ENCODE peak calls at places on chromosomes 3 and 15, in seven cellular contexts. One of them, this sample, is unnamed.

GRCh38 chr3:45223889-45224730 is 2.0 kb downstream of the TMEM158 start:
- DNase-seq in fibroblast of pulmonary artery: peak; percentile 19
- DNase-seq in lung: no peak
- DNase-seq in hepatocyte: no peak
- DNase-seq in kidney epithelial cell: no peak
- DNase-seq in mucosa of descending colon: no peak
- DNase-seq in ovary: no peak
- DNase-seq in this sample: no peak

GRCh38 chr3:112811917-112812660 is 34.6 kb downstream of the CD200R1L start:
- DNase-seq in lung: no peak
- DNase-seq in hepatocyte: no peak
- DNase-seq in fibroblast of pulmonary artery: no peak
- DNase-seq in kidney epithelial cell: no peak
- DNase-seq in mucosa of descending colon: no peak
- DNase-seq in ovary: no peak
- DNase-seq in this sample: no peak

GRCh38 chr3:116981088-116981487 is 271.5 kb downstream of the TUSC7 start:
- DNase-seq in fibroblast of pulmonary artery: no peak
- DNase-seq in hepatocyte: no peak
- DNase-seq in mucosa of descending colon: no peak
- DNase-seq in lung: no peak
- DNase-seq in kidney epithelial cell: no peak
- DNase-seq in ovary: no peak
- DNase-seq in this sample: no peak

GRCh38 chr3:125212096-125212508 is 446 bp downstream of the SLC12A8 start:
- DNase-seq in ovary: no peak
- DNase-seq in fibroblast of pulmonary artery: no peak
- DNase-seq in lung: no peak
- DNase-seq in mucosa of descending colon: peak; percentile 36
- DNase-seq in kidney epithelial cell: no peak
- DNase-seq in hepatocyte: peak; percentile 49
- DNase-seq in this sample: no peak

GRCh38 chr3:168249539-168250414 is 154.1 kb upstream of the GOLIM4 start:
- DNase-seq in mucosa of descending colon: peak; percentile 80
- DNase-seq in fibroblast of pulmonary artery: peak; percentile 69
- DNase-seq in kidney epithelial cell: peak; percentile 23
- DNase-seq in ovary: peak; percentile 28
- DNase-seq in lung: peak; percentile 77
- DNase-seq in hepatocyte: peak; percentile 91
- DNase-seq in this sample: no peak

GRCh38 chr3:159936541-159936940 is 52.1 kb upstream of the IL12A start:
- DNase-seq in hepatocyte: no peak
- DNase-seq in fibroblast of pulmonary artery: no peak
- DNase-seq in ovary: no peak
- DNase-seq in lung: no peak
- DNase-seq in mucosa of descending colon: no peak
- DNase-seq in kidney epithelial cell: no peak
- DNase-seq in this sample: no peak

GRCh38 chr3:192062186-192062585 is 601.2 kb downstream of the PYDC2 start:
- DNase-seq in mucosa of descending colon: no peak
- DNase-seq in hepatocyte: no peak
- DNase-seq in ovary: no peak
- DNase-seq in lung: no peak
- DNase-seq in kidney epithelial cell: no peak
- DNase-seq in fibroblast of pulmonary artery: no peak
- DNase-seq in this sample: no peak

GRCh38 chr3:107524214-107525100 is 1.7 kb downstream of the BBX start:
- DNase-seq in lung: peak; percentile 46
- DNase-seq in ovary: peak; percentile 69
- DNase-seq in fibroblast of pulmonary artery: peak; percentile 57
- DNase-seq in hepatocyte: peak; percentile 77
- DNase-seq in kidney epithelial cell: no peak
- DNase-seq in mucosa of descending colon: peak; percentile 64
- DNase-seq in this sample: no peak

GRCh38 chr3:176941674-176942073 is 255.6 kb downstream of the TBL1XR1 start:
- DNase-seq in ovary: no peak
- DNase-seq in lung: no peak
- DNase-seq in kidney epithelial cell: no peak
- DNase-seq in mucosa of descending colon: no peak
- DNase-seq in hepatocyte: no peak
- DNase-seq in fibroblast of pulmonary artery: no peak
- DNase-seq in this sample: no peak

GRCh38 chr3:11629716-11630115 is 14.0 kb downstream of the VGLL4 start:
- DNase-seq in lung: no peak
- DNase-seq in hepatocyte: no peak
- DNase-seq in mucosa of descending colon: no peak
- DNase-seq in ovary: no peak
- DNase-seq in fibroblast of pulmonary artery: peak; percentile 18
- DNase-seq in kidney epithelial cell: no peak
- DNase-seq in this sample: no peak

GRCh38 chr15:34336947-34337556 is 529 bp downstream of the SLC12A6 start:
- DNase-seq in mucosa of descending colon: peak; percentile 53
- DNase-seq in fibroblast of pulmonary artery: no peak
- DNase-seq in hepatocyte: no peak
- DNase-seq in lung: no peak
- DNase-seq in ovary: peak; percentile 27
- DNase-seq in kidney epithelial cell: no peak
- DNase-seq in this sample: no peak

GRCh38 chr15:34336333-34336732 is 1.2 kb downstream of the SLC12A6 start:
- DNase-seq in fibroblast of pulmonary artery: no peak
- DNase-seq in kidney epithelial cell: no peak
- DNase-seq in ovary: no peak
- DNase-seq in hepatocyte: no peak
- DNase-seq in mucosa of descending colon: no peak
- DNase-seq in lung: no peak
- DNase-seq in this sample: no peak

GRCh38 chr15:34337557-34338306 is at the start of gene SLC12A6:
- DNase-seq in lung: peak; percentile 88
- DNase-seq in ovary: peak; percentile 90
- DNase-seq in hepatocyte: peak; percentile 96
- DNase-seq in mucosa of descending colon: peak; percentile 94
- DNase-seq in fibroblast of pulmonary artery: peak; percentile 89
- DNase-seq in kidney epithelial cell: peak; percentile 75
- DNase-seq in this sample: no peak

GRCh38 chr15:34334676-34335075 is 2.9 kb downstream of the SLC12A6 start:
- DNase-seq in lung: no peak
- DNase-seq in hepatocyte: no peak
- DNase-seq in fibroblast of pulmonary artery: no peak
- DNase-seq in mucosa of descending colon: no peak
- DNase-seq in ovary: no peak
- DNase-seq in kidney epithelial cell: no peak
- DNase-seq in this sample: no peak

DNA sequence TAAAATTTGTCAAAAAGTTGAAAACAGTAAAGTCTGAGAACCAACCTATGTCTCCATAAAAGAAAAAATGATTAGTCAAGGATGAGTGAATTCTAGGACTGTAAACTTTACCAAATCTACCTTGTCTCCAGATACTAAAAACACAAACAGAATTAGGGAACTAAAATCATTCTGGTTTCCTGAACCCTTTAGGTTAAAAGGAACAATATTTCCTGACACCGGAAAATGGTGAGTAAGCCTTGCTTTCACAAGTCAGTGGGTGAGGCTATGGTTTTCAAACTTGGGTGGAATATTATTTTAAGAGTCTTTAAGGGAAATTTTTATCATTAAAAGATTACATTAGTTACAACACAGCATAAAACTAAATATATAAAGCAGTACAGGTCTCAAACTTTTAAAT is 2.4 kb downstream of the SLC12A6 start:
- DNase-seq in hepatocyte: no peak
- DNase-seq in kidney epithelial cell: no peak
- DNase-seq in fibroblast of pulmonary artery: peak; percentile 54
- DNase-seq in ovary: no peak
- DNase-seq in lung: no peak
- DNase-seq in mucosa of descending colon: no peak
- DNase-seq in this sample: no peak
- H3K4me3 ChIP-seq in hepatocyte: no peak overlapping the region
- H3K4me3 ChIP-seq in kidney epithelial cell: no peak overlapping the region
- H3K4me3 ChIP-seq in fibroblast of pulmonary artery: peak overlapping the region; percentile 42
- H3K4me3 ChIP-seq in ovary: no peak overlapping the region
- H3K4me3 ChIP-seq in lung: no peak overlapping the region
- H3K4me3 ChIP-seq in mucosa of descending colon: no peak overlapping the region
- H3K4me3 ChIP-seq in this sample: peak overlapping the region; percentile 5

DNA sequence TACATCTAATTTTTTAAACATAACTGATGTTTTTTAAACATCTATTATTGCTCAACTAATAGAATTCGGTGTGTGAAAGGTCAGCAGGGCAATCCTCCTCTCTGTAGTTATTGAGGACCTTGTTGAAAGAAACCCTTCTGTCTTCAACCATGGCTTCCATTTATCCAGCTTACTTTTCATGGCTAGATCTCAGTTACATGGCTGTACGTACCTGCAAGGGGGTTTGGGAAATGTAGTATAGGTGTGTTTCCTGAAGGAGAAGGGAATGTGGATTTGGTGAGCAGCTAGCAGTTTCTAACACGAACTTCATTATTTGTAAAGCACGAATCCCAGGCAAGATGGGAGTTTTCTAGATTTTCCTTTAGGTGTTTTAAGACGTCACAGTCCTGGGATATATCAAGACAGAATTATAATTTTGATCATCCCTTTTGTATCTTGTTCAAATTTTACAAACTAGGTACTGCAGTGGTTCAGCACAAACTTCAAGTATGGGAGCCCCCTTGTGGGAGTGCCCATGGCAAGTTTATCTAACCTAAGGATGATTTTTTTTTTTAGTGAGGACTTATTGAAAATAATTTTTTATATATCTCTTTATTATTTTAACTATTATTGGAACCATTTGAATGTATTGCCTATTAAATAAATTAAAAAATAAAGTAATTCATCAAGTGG is 41.6 kb downstream of the FBXL2 start:
- DNase-seq in hepatocyte: no peak
- DNase-seq in mucosa of descending colon: no peak
- DNase-seq in fibroblast of pulmonary artery: peak; percentile 22
- DNase-seq in ovary: no peak
- DNase-seq in kidney epithelial cell: no peak
- DNase-seq in lung: no peak
- DNase-seq in this sample: no peak
- TF ChIP-seq CTCF in hepatocyte: peak; percentile 23
- TF ChIP-seq CTCF in mucosa of descending colon: no peak
- TF ChIP-seq CTCF in fibroblast of pulmonary artery: peak; percentile 30
- TF ChIP-seq CTCF in ovary: no peak
- TF ChIP-seq CTCF in kidney epithelial cell: no peak
- TF ChIP-seq CTCF in lung: no peak
- TF ChIP-seq CTCF in this sample: peak; percentile 13

GRCh38 chr15:69469467-69470191 is 17.0 kb downstream of the RPLP1 start:
- DNase-seq in lung: no peak
- DNase-seq in kidney epithelial cell: no peak
- DNase-seq in fibroblast of pulmonary artery: no peak
- DNase-seq in ovary: no peak
- DNase-seq in hepatocyte: peak; percentile 76
- DNase-seq in mucosa of descending colon: no peak
- DNase-seq in this sample: no peak

GRCh38 chr15:69466733-69467132 is 14.1 kb downstream of the RPLP1 start:
- DNase-seq in mucosa of descending colon: no peak
- DNase-seq in lung: no peak
- DNase-seq in kidney epithelial cell: no peak
- DNase-seq in ovary: no peak
- DNase-seq in hepatocyte: no peak
- DNase-seq in fibroblast of pulmonary artery: no peak
- DNase-seq in this sample: no peak

GRCh38 chr15:69467636-69468035 is 15.0 kb downstream of the RPLP1 start:
- DNase-seq in mucosa of descending colon: no peak
- DNase-seq in fibroblast of pulmonary artery: no peak
- DNase-seq in kidney epithelial cell: no peak
- DNase-seq in lung: no peak
- DNase-seq in ovary: no peak
- DNase-seq in hepatocyte: peak; percentile 73
- DNase-seq in this sample: no peak

GRCh38 chr15:69465253-69465652 is 12.6 kb downstream of the RPLP1 start:
- DNase-seq in mucosa of descending colon: no peak
- DNase-seq in hepatocyte: no peak
- DNase-seq in lung: no peak
- DNase-seq in ovary: no peak
- DNase-seq in fibroblast of pulmonary artery: no peak
- DNase-seq in kidney epithelial cell: no peak
- DNase-seq in this sample: no peak

GRCh38 chr15:69468241-69469121 is 15.9 kb downstream of the RPLP1 start:
- DNase-seq in hepatocyte: peak; percentile 79
- DNase-seq in mucosa of descending colon: peak; percentile 56
- DNase-seq in lung: peak; percentile 68
- DNase-seq in kidney epithelial cell: peak; percentile 90
- DNase-seq in ovary: no peak
- DNase-seq in fibroblast of pulmonary artery: peak; percentile 33
- DNase-seq in this sample: peak; percentile 68
- H3K4me3 ChIP-seq in hepatocyte: no peak overlapping the region
- H3K4me3 ChIP-seq in mucosa of descending colon: no peak overlapping the region
- H3K4me3 ChIP-seq in lung: no peak overlapping the region
- H3K4me3 ChIP-seq in kidney epithelial cell: no peak overlapping the region
- H3K4me3 ChIP-seq in ovary: no peak overlapping the region
- H3K4me3 ChIP-seq in fibroblast of pulmonary artery: no peak overlapping the region
- H3K4me3 ChIP-seq in this sample: no peak overlapping the region

GRCh38 chr3:148532774-148533173 is 164.9 kb upstream of the AGTR1 start:
- DNase-seq in mucosa of descending colon: no peak
- DNase-seq in lung: no peak
- DNase-seq in fibroblast of pulmonary artery: no peak
- DNase-seq in hepatocyte: no peak
- DNase-seq in kidney epithelial cell: no peak
- DNase-seq in ovary: no peak
- DNase-seq in this sample: no peak

GRCh38 chr3:148532326-148532725 is 165.4 kb upstream of the AGTR1 start:
- DNase-seq in hepatocyte: no peak
- DNase-seq in ovary: no peak
- DNase-seq in fibroblast of pulmonary artery: peak; percentile 11
- DNase-seq in mucosa of descending colon: no peak
- DNase-seq in lung: no peak
- DNase-seq in kidney epithelial cell: no peak
- DNase-seq in this sample: no peak

GRCh38 chr3:148540266-148540665 is 157.4 kb upstream of the AGTR1 start:
- DNase-seq in lung: no peak
- DNase-seq in kidney epithelial cell: no peak
- DNase-seq in hepatocyte: no peak
- DNase-seq in ovary: no peak
- DNase-seq in fibroblast of pulmonary artery: no peak
- DNase-seq in mucosa of descending colon: no peak
- DNase-seq in this sample: no peak

DNA sequence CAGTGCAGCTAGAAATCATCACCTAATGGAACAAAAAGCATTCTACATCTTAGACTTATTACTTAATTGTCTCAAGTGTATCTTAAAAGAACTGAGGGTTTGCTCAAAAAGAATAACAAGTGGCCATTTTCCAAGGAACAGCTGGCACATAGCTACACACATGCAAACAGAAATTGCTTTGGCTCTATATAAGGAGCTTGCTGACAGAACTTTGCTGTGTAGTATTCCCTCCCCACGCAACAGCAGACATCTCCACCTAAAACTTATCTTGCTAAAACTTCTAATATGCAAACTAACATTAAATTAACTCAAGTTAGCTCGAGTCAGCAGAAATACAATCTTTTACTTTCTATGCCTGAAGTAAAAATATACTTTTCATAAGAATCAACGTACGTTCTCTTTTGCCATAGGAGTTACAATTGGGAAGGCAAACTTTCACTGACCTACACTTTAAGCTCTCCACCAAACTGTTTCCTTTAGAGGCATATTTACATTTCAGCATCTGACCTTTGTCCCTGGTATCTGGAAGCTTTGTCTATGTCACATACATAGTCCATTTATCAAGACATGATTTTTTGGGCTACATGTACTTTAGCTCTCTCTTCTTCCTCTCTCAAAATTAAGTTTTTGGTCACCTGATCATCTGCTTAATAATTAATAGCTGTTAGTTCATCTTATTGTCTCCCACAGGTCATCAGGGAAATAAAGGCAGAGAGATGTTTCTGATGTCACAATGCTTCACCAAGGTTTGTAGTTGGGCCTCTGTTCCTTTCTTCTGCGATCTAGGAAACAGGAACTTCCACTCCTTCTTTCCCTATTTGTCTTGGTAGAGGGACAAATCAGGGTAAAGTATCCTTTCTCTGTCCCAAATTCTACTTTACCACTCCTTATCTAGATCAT is 163.4 kb upstream of the AGTR1 start:
- DNase-seq in ovary: no peak
- DNase-seq in fibroblast of pulmonary artery: no peak
- DNase-seq in lung: no peak
- DNase-seq in hepatocyte: no peak
- DNase-seq in mucosa of descending colon: no peak
- DNase-seq in kidney epithelial cell: no peak
- DNase-seq in this sample: no peak
- TF ChIP-seq CTCF in ovary: no peak
- TF ChIP-seq CTCF in fibroblast of pulmonary artery: no peak
- TF ChIP-seq CTCF in lung: no peak
- TF ChIP-seq CTCF in hepatocyte: no peak
- TF ChIP-seq CTCF in mucosa of descending colon: no peak
- TF ChIP-seq CTCF in kidney epithelial cell: no peak
- TF ChIP-seq CTCF in this sample: no peak